ENCODE peak calls at places on chromosomes 13 and 19, in nine cellular contexts. One of them, this sample, is unnamed.

GRCh38 chr13:87274209-87274819 is 396.9 kb upstream of the SLITRK5 start:
- DNase-seq in mucosa of descending colon: peak
- DNase-seq in DMS153: peak
- DNase-seq in iPS-NIHi11: peak
- DNase-seq in body of pancreas: peak
- DNase-seq in CD8-positive, alpha-beta memory T cell: no peak
- DNase-seq in NCI-H460: peak
- DNase-seq in occipital lobe: no peak
- DNase-seq in A172: peak
- DNase-seq in this sample: peak

GRCh38 chr13:43309301-43309700 is 285.9 kb downstream of the DNAJC15 start:
- DNase-seq in A172: no peak
- DNase-seq in mucosa of descending colon: no peak
- DNase-seq in occipital lobe: no peak
- DNase-seq in DMS153: no peak
- DNase-seq in NCI-H460: no peak
- DNase-seq in body of pancreas: no peak
- DNase-seq in iPS-NIHi11: no peak
- DNase-seq in CD8-positive, alpha-beta memory T cell: no peak
- DNase-seq in this sample: no peak

GRCh38 chr19:29311391-29311790 is 98.4 kb upstream of the UQCRFS1 start:
- DNase-seq in A172: no peak
- DNase-seq in occipital lobe: peak
- DNase-seq in DMS153: peak
- DNase-seq in mucosa of descending colon: no peak
- DNase-seq in CD8-positive, alpha-beta memory T cell: no peak
- DNase-seq in body of pancreas: no peak
- DNase-seq in NCI-H460: no peak
- DNase-seq in iPS-NIHi11: no peak
- DNase-seq in this sample: no peak

GRCh38 chr19:11767633-11768133 is 883 bp downstream of the ZNF441 start:
- DNase-seq in iPS-NIHi11: peak
- DNase-seq in CD8-positive, alpha-beta memory T cell: peak
- DNase-seq in occipital lobe: no peak
- DNase-seq in NCI-H460: no peak
- DNase-seq in A172: peak
- DNase-seq in mucosa of descending colon: peak
- DNase-seq in DMS153: no peak
- DNase-seq in body of pancreas: peak
- DNase-seq in this sample: peak

GRCh38 chr19:10773969-10774368 is 56.1 kb downstream of the DNM2 start:
- DNase-seq in mucosa of descending colon: no peak
- DNase-seq in iPS-NIHi11: no peak
- DNase-seq in A172: no peak
- DNase-seq in body of pancreas: no peak
- DNase-seq in DMS153: no peak
- DNase-seq in occipital lobe: no peak
- DNase-seq in NCI-H460: no peak
- DNase-seq in CD8-positive, alpha-beta memory T cell: no peak
- DNase-seq in this sample: no peak

GRCh38 chr19:5188548-5189317 is 151.9 kb downstream of the PTPRS start:
- DNase-seq in A172: no peak
- DNase-seq in NCI-H460: no peak
- DNase-seq in CD8-positive, alpha-beta memory T cell: no peak
- DNase-seq in body of pancreas: no peak
- DNase-seq in occipital lobe: no peak
- DNase-seq in iPS-NIHi11: no peak
- DNase-seq in mucosa of descending colon: no peak
- DNase-seq in DMS153: no peak
- DNase-seq in this sample: peak

GRCh38 chr19:55117063-55117635 is 288 bp downstream of the PPP1R12C start:
- DNase-seq in A172: no peak
- DNase-seq in CD8-positive, alpha-beta memory T cell: no peak
- DNase-seq in iPS-NIHi11: no peak
- DNase-seq in body of pancreas: peak
- DNase-seq in NCI-H460: no peak
- DNase-seq in mucosa of descending colon: no peak
- DNase-seq in DMS153: no peak
- DNase-seq in occipital lobe: no peak
- DNase-seq in this sample: no peak

GRCh38 chr13:68076046-68076445 is 845.9 kb upstream of the PCDH9 start:
- DNase-seq in DMS153: no peak
- DNase-seq in mucosa of descending colon: no peak
- DNase-seq in NCI-H460: no peak
- DNase-seq in CD8-positive, alpha-beta memory T cell: no peak
- DNase-seq in iPS-NIHi11: no peak
- DNase-seq in A172: no peak
- DNase-seq in body of pancreas: no peak
- DNase-seq in occipital lobe: no peak
- DNase-seq in this sample: no peak

GRCh38 chr19:28184997-28185396 is 1028.0 kb downstream of the UQCRFS1 start:
- DNase-seq in NCI-H460: no peak
- DNase-seq in DMS153: no peak
- DNase-seq in occipital lobe: no peak
- DNase-seq in mucosa of descending colon: no peak
- DNase-seq in A172: peak
- DNase-seq in body of pancreas: no peak
- DNase-seq in iPS-NIHi11: no peak
- DNase-seq in CD8-positive, alpha-beta memory T cell: no peak
- DNase-seq in this sample: no peak

GRCh38 chr13:41457589-41458186 is 338 bp downstream of the RGCC start:
- DNase-seq in CD8-positive, alpha-beta memory T cell: peak
- DNase-seq in A172: no peak
- DNase-seq in NCI-H460: no peak
- DNase-seq in body of pancreas: peak
- DNase-seq in DMS153: no peak
- DNase-seq in occipital lobe: no peak
- DNase-seq in iPS-NIHi11: peak
- DNase-seq in mucosa of descending colon: peak
- DNase-seq in this sample: no peak

GRCh38 chr19:49451430-49452181 is at the start of gene PIH1D1:
- DNase-seq in body of pancreas: peak
- DNase-seq in iPS-NIHi11: peak
- DNase-seq in occipital lobe: peak
- DNase-seq in A172: peak
- DNase-seq in mucosa of descending colon: peak
- DNase-seq in CD8-positive, alpha-beta memory T cell: peak
- DNase-seq in DMS153: peak
- DNase-seq in NCI-H460: peak
- DNase-seq in this sample: peak

GRCh38 chr19:4910594-4911273 is 1.4 kb downstream of the UHRF1 start:
- DNase-seq in NCI-H460: no peak
- DNase-seq in mucosa of descending colon: peak
- DNase-seq in body of pancreas: no peak
- DNase-seq in A172: peak
- DNase-seq in DMS153: peak
- DNase-seq in iPS-NIHi11: no peak
- DNase-seq in CD8-positive, alpha-beta memory T cell: peak
- DNase-seq in occipital lobe: no peak
- DNase-seq in this sample: peak

This sample was measured in A673.